ENCODE peak calls at places on chromosomes 5 and 9, in seven cellular contexts. H is stimulated activated naive CD4-positive, alpha-beta T cell; B is stimulated activated CD8-positive, alpha-beta memory T cell treated with anti-CD3 and anti-CD28 coated beads, Interleukin-12 subunit alpha, Interleukin-12 subunit beta, amount 100 ng/mL, for 1 hour; V is right lobe of liver; E is AG08396; U is HEK293T; K is mucosa of gallbladder. T is an unnamed sample.

GRCh38 chr5:1955586-1955985 is 72.9 kb upstream of the IRX4 start:
- DNase-seq in E (no peak), V (no peak), K (no peak), U (no peak), H (no peak), B (no peak), T (no peak)

GRCh38 chr5:110738503-110738811 is 350 bp upstream of the SLC25A46 start:
- DNase-seq in K (no peak), H (no peak), B (no peak), U (peak), E (peak), V (no peak), T (no peak)

GRCh38 chr5:180830253-180831138 is 27.9 kb upstream of the MGAT1 start:
- DNase-seq in E (peak), K (peak), V (peak), U (no peak), B (peak), H (peak), T (peak)

GRCh38 chr5:60092671-60093422 is 199.3 kb upstream of the PDE4D start:
- DNase-seq in K (no peak), V (no peak), E (no peak), H (no peak), U (no peak), B (no peak), T (no peak)

GRCh38 chr5:127696688-127697087 is 6.5 kb upstream of the CCDC192 start:
- DNase-seq in H (no peak), K (no peak), V (no peak), U (no peak), E (peak), B (no peak), T (no peak)

GRCh38 chr9:109557481-109557880 is 59.4 kb upstream of the PTPN3 start:
- DNase-seq in H (no peak), V (no peak), B (no peak), K (no peak), U (no peak), E (no peak), T (no peak)

GRCh38 chr5:108747111-108748009 is at the start of gene FER:
- DNase-seq in H (peak), V (no peak), B (peak), E (peak), K (peak), U (peak), T (no peak)

GRCh38 chr9:114895605-114896004 is 34.8 kb downstream of the TNFSF8 start:
- DNase-seq in B (no peak), H (no peak), U (no peak), V (no peak), K (no peak), E (no peak), T (no peak)

GRCh38 chr5:43833966-43834365 is 231.0 kb downstream of the NNT start:
- DNase-seq in E (no peak), V (no peak), B (no peak), K (no peak), U (no peak), H (no peak), T (no peak)

GRCh38 chr9:77981332-77981731 is 50.3 kb downstream of the GNAQ start:
- DNase-seq in U (peak), B (no peak), E (peak), K (peak), H (no peak), V (no peak), T (no peak)

GRCh38 chr5:150085950-150086715 is at the start of gene CSF1R:
- DNase-seq in V (no peak), U (no peak), E (no peak), H (no peak), K (no peak), B (no peak), T (no peak)

GRCh38 chr5:55467862-55468551 is 66.8 kb downstream of the PLPP1 start:
- DNase-seq in U (no peak), K (no peak), B (no peak), H (no peak), V (no peak), E (peak), T (no peak)

GRCh38 chr9:115672477-115673316 is 480.9 kb upstream of the PAPPA start:
- DNase-seq in E (peak), U (no peak), V (no peak), K (no peak), H (no peak), B (no peak), T (no peak)

T was measured in NCI-H2227 treated with DMSO at 0.1 percent for 48 hours.